ENCODE peak calls at places on chromosomes 11 and 22, in eight cellular contexts. Z is stimulated activated CD4-positive, alpha-beta T cell treated with anti-CD3 and anti-CD28 coated beads, Interleukin-12 subunit alpha, Interleukin-12 subunit beta, amount 100 ng/mL, for 48 hours; G is ACHN; K is cardiac septum; N is CD4-positive, alpha-beta T cell; J is H54; T is A549; I is ureter. D is an unnamed sample.

GRCh38 chr11:47101452-47101851 is 75.2 kb downstream of the ARFGAP2 start:
- DNase-seq in I (no peak), K (no peak), J (no peak), N (no peak), T (no peak), Z (no peak), G (no peak), D (no peak)

GRCh38 chr11:70333206-70333605 is 62.7 kb downstream of the PPFIA1 start:
- DNase-seq in G (no peak), N (no peak), J (no peak), I (no peak), K (no peak), Z (no peak), T (no peak), D (no peak)

GRCh38 chr11:269146-269890 is 8.9 kb upstream of the NLRP6 start:
- DNase-seq in J (no peak), I (no peak), N (no peak), T (no peak), K (no peak), G (no peak), Z (no peak), D (peak)

GRCh38 chr11:70523384-70524095 is 125.2 kb downstream of the CTTN start:
- DNase-seq in J (no peak), K (no peak), G (no peak), Z (no peak), I (no peak), T (no peak), N (no peak), D (no peak)

GRCh38 chr22:41969110-41969646 is at the start of gene SEPTIN3:
- DNase-seq in T (no peak), Z (no peak), G (no peak), K (no peak), J (no peak), N (no peak), I (no peak), D (no peak)

GRCh38 chr11:85955531-85955930 is 100.3 kb downstream of the CCDC83 start:
- DNase-seq in Z (no peak), I (no peak), N (no peak), K (no peak), J (no peak), T (no peak), G (no peak), D (no peak)

GRCh38 chr11:78203184-78203583 is 14.5 kb downstream of the USP35 start:
- DNase-seq in K (peak), G (no peak), T (no peak), N (peak), J (no peak), Z (no peak), I (no peak), D (no peak)

GRCh38 chr11:8033312-8033715 is 46.2 kb downstream of the EIF3F start:
- DNase-seq in T (peak), Z (peak), K (peak), I (peak), J (peak), G (peak), N (peak), D (peak)

GRCh38 chr22:48742191-48742555 is 1085.5 kb downstream of the BRD1 start:
- DNase-seq in T (no peak), N (no peak), K (peak), G (no peak), I (peak), Z (no peak), J (no peak), D (no peak)

GRCh38 chr11:14251754-14252153 is 107.2 kb downstream of the RRAS2 start:
- DNase-seq in N (no peak), T (no peak), J (no peak), G (no peak), K (no peak), I (no peak), Z (no peak), D (no peak)

GRCh38 chr11:115745545-115746265 is 241.5 kb upstream of the CADM1 start:
- DNase-seq in Z (no peak), J (no peak), I (no peak), N (no peak), T (no peak), K (no peak), G (no peak), D (no peak)

GRCh38 chr11:107696140-107696539 is 15.7 kb downstream of the SLN start:
- DNase-seq in Z (no peak), N (no peak), I (no peak), G (peak), K (no peak), J (peak), T (peak), D (no peak)

GRCh38 chr22:32998373-32998772 is 59.8 kb downstream of the SYN3 start:
- DNase-seq in J (no peak), Z (no peak), T (no peak), I (no peak), G (no peak), K (no peak), N (no peak), D (no peak)

GRCh38 chr22:25067851-25068421 is 115.4 kb downstream of the KIAA1671 start:
- DNase-seq in Z (peak), K (no peak), J (no peak), T (no peak), G (no peak), N (peak), I (peak), D (no peak)

GRCh38 chr22:50694766-50695420 is 22.3 kb downstream of the SHANK3 start:
- DNase-seq in N (no peak), J (no peak), T (no peak), I (peak), Z (no peak), G (no peak), K (peak), D (no peak)

GRCh38 chr22:28034760-28035401 is 115.8 kb upstream of the PITPNB start:
- DNase-seq in T (no peak), K (peak), J (no peak), G (no peak), I (peak), N (no peak), Z (no peak), D (peak)

GRCh38 chr22:49561976-49562375 is 265.7 kb downstream of the BRD1 start:
- DNase-seq in G (no peak), Z (no peak), J (no peak), K (no peak), N (no peak), I (peak), T (no peak), D (no peak)

GRCh38 chr11:624705-625635 is at the start of gene CDHR5:
- DNase-seq in G (no peak), J (no peak), N (no peak), Z (no peak), K (no peak), I (no peak), T (no peak), D (no peak)

GRCh38 chr11:15985127-15985862 is 371.1 kb downstream of the SOX6 start:
- DNase-seq in G (no peak), T (no peak), K (no peak), J (no peak), Z (no peak), I (no peak), N (no peak), D (peak)

GRCh38 chr22:41833369-41834004 is 582 bp downstream of the SREBF2 start:
- DNase-seq in G (peak), Z (no peak), J (no peak), N (peak), I (peak), K (peak), T (no peak), D (peak)

GRCh38 chr11:76329084-76329648 is 51.8 kb downstream of the THAP12 start:
- DNase-seq in I (no peak), N (no peak), J (no peak), K (no peak), G (no peak), T (no peak), Z (no peak), D (peak)

GRCh38 chr11:35292290-35292689 is 127.1 kb downstream of the SLC1A2 start:
- DNase-seq in T (no peak), N (no peak), G (no peak), J (no peak), Z (no peak), K (no peak), I (no peak), D (no peak)

GRCh38 chr11:94871491-94872185 is 101.7 kb downstream of the CWC15 start:
- DNase-seq in Z (no peak), K (no peak), I (no peak), N (no peak), T (no peak), J (no peak), G (no peak), D (no peak)

GRCh38 chr22:50144005-50144614 is 26.4 kb upstream of the PANX2 start:
- DNase-seq in Z (no peak), K (no peak), N (no peak), G (no peak), I (no peak), T (no peak), J (no peak), D (no peak)

GRCh38 chr22:47392054-47392347 is 629.6 kb downstream of the TBC1D22A start:
- DNase-seq in K (no peak), I (no peak), G (no peak), T (no peak), N (no peak), Z (no peak), J (no peak), D (no peak)

GRCh38 chr11:10920205-10920604 is 62.4 kb upstream of the ZBED5 start:
- DNase-seq in I (no peak), J (no peak), Z (no peak), G (no peak), T (no peak), N (no peak), K (no peak), D (no peak)

GRCh38 chr11:63015521-63016215 is at the start of gene SLC22A8:
- DNase-seq in T (no peak), G (no peak), K (no peak), I (no peak), Z (no peak), N (no peak), J (no peak), D (no peak)

GRCh38 chr11:74278721-74279148 is 32.7 kb downstream of the P4HA3 start:
- DNase-seq in Z (no peak), N (no peak), G (peak), I (peak), J (peak), T (peak), K (no peak), D (peak)

GRCh38 chr11:69948256-69949141 is 129.3 kb upstream of the FGF3 start:
- DNase-seq in T (peak), Z (no peak), G (no peak), J (peak), I (peak), N (no peak), K (no peak), D (no peak)

GRCh38 chr22:44816141-44816540 is 63.8 kb downstream of the ARHGAP8 start:
- DNase-seq in I (no peak), Z (no peak), T (no peak), K (no peak), N (no peak), J (no peak), G (no peak), D (no peak)

GRCh38 chr22:26711205-26711958 is 54.0 kb downstream of the MIAT start:
- DNase-seq in J (no peak), I (no peak), Z (no peak), K (no peak), T (no peak), N (no peak), G (no peak), D (no peak)

GRCh38 chr22:23494593-23495266 is 85.4 kb downstream of the IGLL1 start:
- DNase-seq in G (no peak), T (no peak), I (peak), K (no peak), Z (no peak), J (no peak), N (no peak), D (no peak)

GRCh38 chr11:114346709-114347141 is 50.5 kb downstream of the NNMT start:
- DNase-seq in N (no peak), I (no peak), G (no peak), J (no peak), Z (no peak), T (no peak), K (no peak), D (no peak)

D was measured in lung.